ENCODE peak calls at places on chromosomes 6 and 20, in four cellular contexts. Q is WTC11, O is GM12878, X is HepG2. G is an unnamed sample.

GRCh38 chr20:31670371-31671228 is 32.9 kb downstream of the COX4I2 start:
- DNase-seq in X (no peak), O (no peak), Q (no peak), G (no peak)

GRCh38 chr6:132100388-132100990 is 149.3 kb upstream of the CCN2 start:
- DNase-seq in Q (no peak), X (no peak), O (no peak), G (no peak)

GRCh38 chr20:62508641-62509051 is 32.9 kb upstream of the GATA5 start:
- DNase-seq in O (no peak), X (no peak), Q (no peak), G (no peak)

GRCh38 chr6:40932953-40933352 is 106.1 kb downstream of the UNC5CL start:
- DNase-seq in Q (no peak), X (no peak), O (no peak), G (no peak)

GRCh38 chr6:121522265-121522664 is 86.8 kb downstream of the GJA1 start:
- DNase-seq in O (no peak), X (no peak), Q (no peak), G (no peak)

GRCh38 chr6:142173980-142174379 is 26.9 kb downstream of the VTA1 start:
- DNase-seq in O (no peak), Q (no peak), X (no peak), G (no peak)

GRCh38 chr6:144364208-144364718 is 79.1 kb downstream of the UTRN start:
- DNase-seq in Q (no peak), O (no peak), X (no peak), G (no peak)

GRCh38 chr6:8736046-8736877 is 300.9 kb upstream of the SLC35B3 start:
- DNase-seq in O (no peak), Q (no peak), X (no peak), G (no peak)

GRCh38 chr6:37068523-37069270 is 63.2 kb downstream of the FGD2 start:
- DNase-seq in O (no peak), X (no peak), Q (no peak), G (no peak)

GRCh38 chr6:39688494-39688893 is 36.7 kb downstream of the KIF6 start:
- DNase-seq in Q (no peak), X (no peak), O (no peak), G (no peak)

GRCh38 chr20:5675103-5676091 is 74.8 kb upstream of the SHLD1 start:
- DNase-seq in O (no peak), X (no peak), Q (no peak), G (peak)

GRCh38 chr6:168137024-168137423 is 58.0 kb upstream of the FRMD1 start:
- DNase-seq in Q (no peak), X (no peak), O (no peak), G (no peak)

DNA sequence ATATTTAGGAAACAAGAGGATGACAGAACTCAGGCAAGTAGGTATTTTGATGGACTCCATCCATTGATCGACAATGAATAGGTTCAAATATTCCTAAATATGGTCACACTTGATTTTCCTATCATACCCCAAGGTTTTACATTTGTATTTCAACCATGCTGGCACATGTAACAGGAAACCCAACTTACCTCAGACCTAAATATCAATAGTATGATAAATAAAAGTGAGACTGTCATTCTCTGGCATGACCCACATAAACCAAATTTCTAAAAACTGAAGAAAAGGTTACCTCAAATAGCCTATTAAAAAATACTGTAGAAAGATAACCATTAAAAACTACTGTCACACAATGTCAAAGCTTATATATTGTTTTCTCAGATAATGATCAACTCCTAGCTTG is 97.3 kb downstream of the PRDM1 start:
- DNase-seq in Q (no peak), O (no peak), X (no peak), G (no peak)
- TF ChIP-seq TCF7 in Q (no peak), O (no peak), X (no peak), G (no peak)

DNA sequence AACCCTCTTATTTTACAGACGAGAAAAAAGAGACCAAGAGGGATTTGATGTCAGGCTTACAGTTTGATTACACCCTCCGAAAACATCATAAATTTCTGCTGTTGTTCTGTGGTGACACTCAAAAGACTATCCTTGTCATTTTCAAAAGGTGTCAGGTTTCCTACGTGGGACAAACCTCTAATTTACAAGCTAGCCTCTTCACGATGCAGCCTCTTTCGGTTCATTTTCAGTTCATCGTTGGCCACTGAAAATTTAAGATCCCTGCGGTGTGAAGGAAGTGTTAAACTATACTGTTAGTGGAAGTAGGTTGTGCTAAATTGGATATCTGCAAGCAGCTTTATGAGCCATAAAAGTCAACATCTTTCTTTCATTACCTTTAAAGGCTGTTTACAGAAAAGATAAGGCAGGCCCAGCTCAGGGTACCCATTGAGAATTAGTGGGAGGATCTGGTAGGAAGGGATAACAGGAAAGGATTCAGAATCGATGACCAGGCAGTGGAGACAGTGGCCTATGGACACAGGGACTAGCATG is 329.2 kb upstream of the SOX4 start:
- DNase-seq in Q (no peak), X (no peak), O (peak), G (no peak)
- TF ChIP-seq TCF7 in Q (no peak), X (no peak), O (no peak), G (no peak)

DNA sequence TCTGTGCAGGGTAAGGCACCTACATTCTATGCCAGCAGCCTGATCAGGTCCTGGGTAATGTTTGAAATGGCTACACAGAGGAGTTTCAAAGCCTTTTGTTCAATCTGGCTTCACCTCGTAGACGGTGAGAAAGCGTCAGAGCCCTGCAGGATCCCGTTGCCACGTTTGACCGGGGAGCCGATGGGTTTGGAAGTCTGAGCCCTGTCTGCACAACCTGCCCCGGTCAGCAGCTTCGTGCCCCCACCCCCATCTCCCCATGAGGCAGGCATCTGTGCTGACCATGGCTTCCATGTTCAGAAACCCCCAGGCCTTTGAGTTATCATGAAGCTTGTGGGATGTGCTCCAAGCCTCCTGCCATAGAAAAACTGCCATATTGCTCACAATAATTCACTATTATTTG is 63.9 kb downstream of the PTPN1 start:
- DNase-seq in O (no peak), Q (no peak), X (no peak), G (no peak)
- TF ChIP-seq TCF7 in O (no peak), Q (no peak), X (no peak), G (no peak)

DNA sequence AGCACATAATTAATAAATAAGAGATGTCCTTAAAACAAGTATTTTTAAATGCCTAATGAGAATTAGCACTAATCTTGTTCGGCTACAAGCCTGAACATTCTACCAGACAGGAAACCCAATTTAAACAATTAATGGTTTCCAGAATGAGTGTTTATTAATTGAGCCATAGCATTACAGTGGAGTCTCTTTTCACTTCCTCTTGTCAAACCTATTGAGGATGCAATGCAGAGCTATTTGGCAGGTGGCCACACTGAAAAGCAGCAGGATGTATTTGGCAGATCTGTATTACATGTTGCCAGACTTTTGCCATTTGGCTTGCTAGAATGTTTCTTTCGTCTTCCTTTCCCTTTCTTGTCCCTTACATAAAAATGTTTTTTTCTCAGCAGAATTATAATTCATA is 475.2 kb upstream of the MARCKS start:
- DNase-seq in O (peak), X (no peak), Q (no peak), G (no peak)
- TF ChIP-seq TCF7 in O (no peak), X (no peak), Q (no peak), G (no peak)

DNA sequence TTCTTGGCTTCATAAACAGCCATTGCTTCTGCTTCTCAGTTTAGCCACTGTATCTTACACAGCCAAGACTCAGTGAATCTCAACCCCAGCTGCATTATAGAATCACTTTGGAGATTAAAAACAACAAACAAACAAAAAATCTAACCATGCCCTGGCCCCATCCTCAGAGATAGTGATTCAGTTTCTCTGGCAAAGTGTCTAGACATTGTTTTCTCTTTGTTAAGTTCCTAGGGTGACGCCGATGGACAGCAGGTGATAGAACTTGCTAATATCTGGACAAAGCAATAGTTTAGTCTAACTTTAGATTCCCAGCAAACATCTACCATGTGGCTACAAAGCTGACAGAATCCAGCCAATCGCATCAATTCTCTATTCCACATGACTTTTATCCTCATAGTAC is 2.9 kb downstream of the ADGRF5 start:
- DNase-seq in O (no peak), X (no peak), Q (no peak), G (no peak)
- TF ChIP-seq TCF7 in O (no peak), X (no peak), Q (no peak), G (no peak)

GRCh38 chr20:51043811-51044210 is 20.9 kb upstream of the KCNG1 start:
- DNase-seq in X (no peak), Q (no peak), O (no peak), G (no peak)

GRCh38 chr20:51044796-51045195 is 21.9 kb upstream of the KCNG1 start:
- DNase-seq in O (no peak), Q (no peak), X (no peak), G (no peak)

GRCh38 chr20:51042064-51042463 is 19.2 kb upstream of the KCNG1 start:
- DNase-seq in X (no peak), Q (no peak), O (no peak), G (no peak)

GRCh38 chr20:51042657-51043247 is 19.8 kb upstream of the KCNG1 start:
- DNase-seq in Q (peak), O (no peak), X (peak), G (no peak)

DNA sequence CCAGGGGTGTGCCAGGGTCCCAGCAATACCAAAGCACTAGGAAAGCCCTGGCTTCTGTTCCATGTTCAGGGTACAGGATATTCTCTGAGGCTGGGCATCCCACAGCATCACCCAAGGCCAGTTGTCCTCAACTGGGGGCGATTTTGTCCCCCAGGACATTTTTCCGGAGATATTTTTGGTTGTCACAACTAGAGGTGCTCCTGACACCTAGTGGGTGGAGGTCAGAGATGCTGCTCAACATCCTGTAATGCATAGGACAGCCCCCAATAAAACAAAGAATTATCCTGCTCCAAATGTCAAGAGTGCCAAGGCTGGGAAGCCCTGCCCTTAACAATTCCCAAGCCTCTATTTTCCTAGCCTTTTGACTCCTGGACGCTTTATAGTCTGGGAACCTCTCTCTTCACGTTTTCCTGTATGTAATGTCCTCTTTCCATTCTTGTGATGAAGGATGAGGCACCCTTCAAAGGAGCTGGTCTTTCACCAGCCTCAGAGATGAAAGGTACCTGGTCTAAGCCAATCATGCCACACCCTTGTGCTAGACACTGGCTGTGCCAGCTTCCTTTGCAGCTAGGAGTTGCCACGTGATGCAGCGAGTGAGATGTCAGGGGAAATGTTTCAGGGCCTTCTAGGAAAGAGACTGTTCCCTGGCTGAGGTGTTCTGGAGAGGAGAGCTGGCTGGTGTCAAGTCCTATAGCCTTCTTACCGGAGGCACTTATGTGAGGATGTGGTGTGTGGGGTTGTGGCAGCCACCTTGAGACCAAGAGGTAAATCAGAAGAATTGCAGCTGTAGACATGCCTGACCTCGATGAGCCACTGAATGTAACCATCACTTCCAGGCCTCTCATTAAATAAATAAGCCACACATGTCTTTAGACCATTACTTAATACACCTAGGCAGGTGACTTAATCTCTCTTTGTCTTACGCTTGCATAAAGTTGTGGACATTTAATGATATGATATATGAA is 23.4 kb upstream of the KCNG1 start:
- DNase-seq in X (no peak), O (no peak), Q (no peak), G (no peak)
- TF ChIP-seq TCF7 in X (no peak), O (no peak), Q (no peak), G (no peak)